ENCODE peak calls at places on chromosome X, in seven cellular contexts. Y is GM23338, F is SK-N-SH, U is stomach, C is Panc1, Q is sigmoid colon, B is HepG2. Z is an unnamed sample. For H3K4me1, the result is how much of the 10 kb centered on the place peaks cover.

GRCh38 chrX:144275403-144275802 is 391.5 kb downstream of the UBE2NL start:
- DNase-seq in Y (no peak), F (no peak), U (no peak), C (no peak), Q (no peak), B (no peak), Z (no peak)

GRCh38 chrX:102833136-102833535 is 103.9 kb upstream of the RAB40AL start:
- DNase-seq in Y (peak), F (no peak), U (no peak), C (no peak), Q (no peak), B (no peak), Z (no peak)

GRCh38 chrX:15930585-15930984 is 76.0 kb upstream of the AP1S2 start:
- DNase-seq in Y (peak), F (peak), U (no peak), C (no peak), Q (no peak), B (no peak), Z (no peak)

GRCh38 chrX:134734343-134735001 is 76.2 kb upstream of the PLAC1 start:
- DNase-seq in Y (no peak), F (peak), U (no peak), C (no peak), Q (no peak), B (no peak), Z (no peak)

GRCh38 chrX:108699368-108699767 is 37.0 kb downstream of the IRS4 start:
- DNase-seq in Y (peak), F (peak), U (no peak), C (peak), Q (no peak), B (peak), Z (no peak)

GRCh38 chrX:320126-320783 is 1.7 kb upstream of the GTPBP6 start:
- DNase-seq in Y (peak), F (no peak), U (no peak), C (no peak), Q (peak), B (no peak), Z (peak)

GRCh38 chrX:1534321-1535168 is 2.4 kb downstream of the P2RY8 start:
- DNase-seq in Y (peak), F (no peak), U (no peak), C (no peak), Q (no peak), B (no peak), Z (peak)

GRCh38 chrX:29318051-29318450 is 730.8 kb downstream of the IL1RAPL1 start:
- DNase-seq in Y (no peak), F (no peak), U (no peak), C (no peak), Q (no peak), B (no peak), Z (no peak)

GRCh38 chrX:63186137-63186536 is 165.0 kb downstream of the SPIN4 start:
- DNase-seq in Y (no peak), F (no peak), U (no peak), C (no peak), Q (no peak), B (no peak), Z (no peak)

DNA sequence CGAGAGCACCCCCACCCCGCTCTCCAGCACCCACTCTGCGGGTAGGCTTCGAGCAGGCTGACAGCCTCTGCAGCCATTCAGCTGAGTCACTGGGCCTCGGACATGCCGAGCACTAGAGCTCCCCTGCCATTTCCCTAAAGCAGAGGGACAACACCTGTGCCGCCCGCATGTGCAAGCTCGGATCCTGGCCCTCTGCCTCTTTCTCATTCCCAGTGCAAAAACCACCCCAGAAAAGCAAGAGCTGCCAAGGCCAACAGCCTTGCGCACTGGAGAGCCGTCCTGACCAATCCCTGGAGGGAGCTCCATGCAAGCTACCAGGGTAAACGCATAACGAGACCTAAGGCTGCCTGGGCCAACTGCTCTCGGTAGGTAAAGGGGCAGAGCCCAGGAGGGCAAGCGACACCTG is 5.3 kb downstream of the HCFC1 start:
- DNase-seq in Y (no peak), F (no peak), U (peak), C (no peak), Q (peak), B (no peak), Z (no peak)
- TF ChIP-seq POLR2AphosphoS5 in Y (no peak), F (no peak), U (no peak), C (no peak), Q (no peak), B (no peak), Z (no peak)

DNA sequence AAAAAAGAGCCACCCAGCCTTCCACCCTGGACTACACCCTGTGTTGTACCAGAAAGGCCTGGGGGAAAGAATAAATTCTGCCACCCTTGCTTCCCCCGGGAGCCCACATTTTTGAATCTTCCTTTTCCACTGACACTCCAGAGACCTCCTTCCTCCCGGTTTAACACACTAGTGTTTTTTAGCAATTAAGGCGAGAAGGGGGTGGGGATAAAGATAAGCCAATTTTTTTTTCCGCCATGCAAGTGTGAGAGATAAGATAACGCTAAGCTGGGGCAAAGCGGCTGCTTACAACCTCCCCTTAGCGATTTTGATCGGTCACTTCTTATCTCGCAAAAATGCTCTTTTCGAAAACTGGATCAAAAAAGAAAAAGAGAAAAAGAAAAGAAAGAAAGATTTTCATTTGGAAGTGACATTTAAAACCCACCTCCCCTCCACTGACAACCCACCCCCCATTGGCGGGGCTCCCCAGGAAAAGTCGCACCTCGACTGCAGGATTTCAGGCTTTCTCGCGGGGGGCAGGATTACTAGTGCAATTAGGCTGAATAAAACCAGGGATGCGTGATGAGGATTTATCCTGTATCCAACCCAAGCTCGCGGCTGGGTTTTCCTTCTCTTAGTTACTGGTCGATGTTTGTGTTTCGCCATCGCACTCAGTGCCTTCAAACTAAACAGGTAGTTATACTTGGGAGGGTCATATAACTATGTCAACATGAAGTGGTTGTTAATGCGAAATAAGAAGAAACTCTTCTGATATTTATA is 6.0 kb upstream of the BCOR start:
- DNase-seq in Y (no peak), F (no peak), U (no peak), C (no peak), Q (no peak), B (no peak), Z (no peak)
- H3K4me1 ChIP-seq in Y (under half), F (under half), U (half or more), C (under half), Q (under half), B (under half), Z (under half)

DNA sequence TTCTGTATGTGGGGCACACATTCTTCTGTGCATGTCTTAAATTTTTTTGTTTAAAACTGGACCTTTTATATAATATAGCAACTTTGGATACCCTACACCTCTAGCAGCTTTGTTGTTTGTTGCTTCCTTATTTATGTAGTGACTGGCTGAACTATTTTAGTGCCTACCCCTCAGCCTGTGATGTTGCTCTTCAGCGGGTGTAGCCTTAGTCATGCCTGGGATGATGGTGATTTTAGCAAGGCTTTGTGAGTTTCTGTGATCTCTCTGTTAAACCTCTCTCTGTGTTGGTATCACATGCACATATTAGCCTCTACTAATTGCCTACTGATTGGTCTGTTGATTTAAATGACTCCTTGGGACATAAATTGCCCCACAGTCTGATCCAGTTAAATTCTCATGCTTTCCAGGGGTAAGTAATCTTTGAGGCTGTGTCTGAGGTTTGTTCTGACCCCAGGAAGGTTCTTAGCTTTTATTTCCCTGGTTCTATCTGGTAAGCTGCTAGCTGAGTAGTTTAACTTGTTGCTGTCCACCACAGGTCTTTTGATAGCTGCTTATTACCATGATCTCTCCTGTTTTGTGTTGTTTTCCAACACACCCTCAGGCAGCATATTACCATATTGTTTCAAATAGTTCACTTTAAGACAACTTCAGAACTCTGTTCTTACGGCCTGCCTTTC is 22.9 kb downstream of the USP9X start:
- DNase-seq in Y (no peak), F (no peak), U (no peak), C (no peak), Q (no peak), B (no peak), Z (no peak)
- H3K4me3 ChIP-seq in Y (peak), F (no peak), U (no peak), C (no peak), Q (no peak), B (no peak), Z (no peak)

GRCh38 chrX:41084360-41085104 is 713 bp upstream of the USP9X start:
- DNase-seq in Y (peak), F (peak), U (peak), C (peak), Q (peak), B (peak), Z (peak)

GRCh38 chrX:41085105-41085882 is at the start of gene USP9X:
- DNase-seq in Y (peak), F (peak), U (peak), C (peak), Q (peak), B (peak), Z (peak)

GRCh38 chrX:41087219-41087618 is 2.0 kb downstream of the USP9X start:
- DNase-seq in Y (no peak), F (no peak), U (no peak), C (no peak), Q (no peak), B (no peak), Z (no peak)

GRCh38 chrX:41086627-41086932 is 1.3 kb downstream of the USP9X start:
- DNase-seq in Y (no peak), F (no peak), U (no peak), C (no peak), Q (no peak), B (no peak), Z (no peak)

DNA sequence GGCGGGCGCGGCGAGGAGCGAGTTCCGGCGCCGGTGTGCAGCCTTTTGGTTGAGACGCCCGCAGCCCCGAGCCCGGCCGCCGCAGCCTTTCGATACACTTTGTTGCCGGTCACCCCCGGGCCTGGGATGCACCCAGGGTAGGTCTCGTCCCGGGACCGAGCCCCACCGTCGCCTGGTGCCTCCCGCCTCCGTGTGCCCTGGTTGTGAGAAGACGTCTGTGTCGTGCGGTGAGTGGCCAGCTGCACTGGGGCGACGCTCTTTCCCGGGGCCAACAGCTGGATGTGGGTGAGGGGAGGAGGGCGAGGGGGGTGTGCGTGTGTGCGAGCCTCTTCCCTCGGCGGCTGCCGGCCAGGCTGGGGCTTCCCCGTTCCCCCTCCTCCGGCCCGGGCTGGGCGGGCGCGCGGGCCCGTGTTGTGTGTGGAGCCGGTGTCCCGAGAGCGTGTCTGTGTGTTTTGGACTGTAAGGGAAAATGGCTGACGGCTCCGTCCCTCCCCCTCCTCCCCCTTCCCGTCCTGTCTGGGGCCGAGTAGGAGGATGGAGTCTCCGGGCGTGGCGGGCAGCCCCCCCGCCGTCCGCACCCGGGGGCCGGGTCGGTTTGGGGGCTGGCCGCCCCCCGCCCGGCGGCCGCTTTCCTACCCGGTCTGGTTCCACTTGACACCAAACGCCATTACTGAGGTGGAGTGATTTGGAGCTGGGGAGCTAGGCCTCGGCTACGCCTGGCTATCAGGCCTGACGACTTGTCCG is 810 bp downstream of the USP9X start:
- DNase-seq in Y (peak), F (peak), U (peak), C (no peak), Q (peak), B (peak), Z (peak)
- TF ChIP-seq POLR2AphosphoS5 in Y (no peak), F (no peak), U (no peak), C (no peak), Q (peak), B (no peak), Z (no peak)

GRCh38 chrX:101369687-101370086 is 16.3 kb downstream of the BTK start:
- DNase-seq in Y (no peak), F (no peak), U (no peak), C (no peak), Q (no peak), B (no peak), Z (no peak)
- H3K4me1 ChIP-seq in Y (under half), F (under half), U (under half), C (under half), Q (under half), B (under half), Z (under half)

Z was measured in suprapubic skin.